ENCODE peak calls at places on chromosomes 1 and 21, in six cellular contexts. O is esophagus squamous epithelium, Y is OCI-LY7, G is Panc1, Z is prostate gland, I is iris pigment epithelial cell. B is an unnamed sample.

GRCh38 chr1:17128361-17128760 is 9.1 kb upstream of the PADI2 start:
- DNase-seq in G (peak; percentile 91), O (no peak), Y (peak; percentile 22), I (peak; percentile 84), Z (no peak), B (peak; percentile 98)

GRCh38 chr1:106924360-106924759 is 132.1 kb upstream of the PRMT6 start:
- DNase-seq in G (no peak), I (peak; percentile 34), O (no peak), Y (no peak), Z (no peak), B (no peak)

GRCh38 chr1:84361796-84362195 is 36.5 kb upstream of the DNASE2B start:
- DNase-seq in G (no peak), Z (no peak), I (no peak), O (no peak), Y (no peak), B (no peak)

GRCh38 chr1:7108251-7108650 is 323.0 kb downstream of the CAMTA1 start:
- DNase-seq in O (no peak), Z (no peak), Y (no peak), G (no peak), I (no peak), B (no peak)

GRCh38 chr1:227740401-227740960 is 5.2 kb downstream of the SNAP47 start:
- DNase-seq in Z (no peak), Y (no peak), G (no peak), O (no peak), I (no peak), B (no peak)

GRCh38 chr1:19608232-19608631 is 35.9 kb upstream of the NBL1 start:
- DNase-seq in Z (no peak), O (no peak), Y (no peak), G (no peak), I (no peak), B (no peak)

GRCh38 chr1:211647666-211648065 is 27.8 kb downstream of the NEK2 start:
- DNase-seq in I (no peak), Y (no peak), Z (no peak), G (no peak), O (no peak), B (no peak)

GRCh38 chr1:67921725-67922489 is 88.6 kb upstream of the GNG12 start:
- DNase-seq in Z (no peak), I (peak; percentile 89), Y (no peak), O (no peak), G (no peak), B (no peak)

GRCh38 chr1:245242989-245243388 is 88.2 kb downstream of the KIF26B start:
- DNase-seq in I (no peak), O (no peak), Y (no peak), G (no peak), Z (peak; percentile 13), B (no peak)

GRCh38 chr21:39842741-39843146 is 24.5 kb upstream of the PCP4 start:
- DNase-seq in Z (no peak), Y (no peak), O (no peak), I (peak; percentile 23), G (no peak), B (no peak)

GRCh38 chr1:20052386-20052785 is 17.6 kb upstream of the PLA2G5 start:
- DNase-seq in I (no peak), Z (no peak), O (no peak), Y (no peak), G (no peak), B (no peak)

GRCh38 chr1:14263207-14263606 is 335.3 kb upstream of the KAZN start:
- DNase-seq in I (no peak), Y (no peak), Z (no peak), O (no peak), G (no peak), B (no peak)

GRCh38 chr1:16218014-16218673 is 5.7 kb upstream of the ARHGEF19 start:
- DNase-seq in Y (no peak), Z (no peak), G (no peak), O (no peak), I (no peak), B (no peak)

GRCh38 chr1:56644941-56645662 is at the start of gene PRKAA2:
- DNase-seq in O (no peak), I (peak; percentile 32), G (no peak), Y (no peak), Z (peak; percentile 44), B (no peak)

GRCh38 chr1:91307784-91308409 is 96.7 kb downstream of the HFM1 start:
- DNase-seq in O (no peak), G (no peak), Z (no peak), Y (no peak), I (no peak), B (no peak)

GRCh38 chr21:17264182-17264581 is 248.7 kb upstream of the CXADR start:
- DNase-seq in G (no peak), Z (no peak), O (no peak), Y (no peak), I (no peak), B (no peak)

GRCh38 chr1:216531308-216532239 is 108.3 kb upstream of the USH2A start:
- DNase-seq in O (no peak), Z (peak; percentile 12), Y (no peak), G (no peak), I (peak; percentile 31), B (no peak)

GRCh38 chr1:70714149-70714548 is 303.1 kb downstream of the CTH start:
- DNase-seq in Y (no peak), Z (no peak), I (no peak), O (no peak), G (no peak), B (no peak)

GRCh38 chr21:34807881-34808568 is 139.2 kb downstream of the CLIC6 start:
- DNase-seq in Y (peak; percentile 15), G (peak; percentile 64), O (no peak), I (peak; percentile 94), Z (no peak), B (peak; percentile 89)

GRCh38 chr1:38489844-38490270 is 369.7 kb downstream of the RRAGC start:
- DNase-seq in G (no peak), I (peak; percentile 3), O (no peak), Z (no peak), Y (peak; percentile 82), B (no peak)

GRCh38 chr1:175314300-175314699 is 121.7 kb upstream of the KIAA0040 start:
- DNase-seq in G (no peak), O (no peak), Y (peak; percentile 22), Z (peak; percentile 9), I (no peak), B (no peak)

GRCh38 chr1:150798509-150798908 is 9.6 kb downstream of the CTSK start:
- DNase-seq in I (peak; percentile 38), G (no peak), Y (no peak), Z (no peak), O (no peak), B (no peak)

GRCh38 chr1:158496379-158496778 is 24.4 kb downstream of the OR10R2 start:
- DNase-seq in Z (no peak), I (peak; percentile 2), G (no peak), O (no peak), Y (peak; percentile 24), B (no peak)

GRCh38 chr1:32890516-32891240 is 4.4 kb downstream of the HPCA start:
- DNase-seq in O (no peak), Y (no peak), Z (no peak), G (no peak), I (no peak), B (no peak)

GRCh38 chr21:25879203-25879602 is 144.4 kb downstream of the GABPA start:
- DNase-seq in Y (no peak), G (no peak), I (no peak), O (no peak), Z (no peak), B (no peak)

GRCh38 chr21:44049182-44049581 is 37.1 kb downstream of the TRAPPC10 start:
- DNase-seq in I (no peak), G (no peak), Y (no peak), Z (no peak), O (no peak), B (no peak)

GRCh38 chr1:32933742-32934322 is 30.8 kb downstream of the RNF19B start:
- DNase-seq in Z (peak; percentile 65), I (peak; percentile 29), O (no peak), Y (no peak), G (peak; percentile 20), B (no peak)

GRCh38 chr1:1081311-1082238 is 7.5 kb upstream of the RNF223 start:
- DNase-seq in G (no peak), I (no peak), O (no peak), Y (no peak), Z (no peak), B (no peak)

GRCh38 chr1:80218112-80218511 is 1211.6 kb upstream of the ADGRL4 start:
- DNase-seq in Z (no peak), G (peak; percentile 27), Y (peak; percentile 48), I (peak; percentile 50), O (no peak), B (no peak)

GRCh38 chr1:9166289-9167235 is 37.7 kb upstream of the GPR157 start:
- DNase-seq in G (no peak), Z (no peak), I (peak; percentile 63), O (no peak), Y (no peak), B (peak; percentile 67)

GRCh38 chr1:47830021-47830420 is 167.2 kb downstream of the TRABD2B start:
- DNase-seq in O (no peak), Z (no peak), G (no peak), I (no peak), Y (no peak), B (no peak)

GRCh38 chr1:206728588-206728987 is 42.0 kb upstream of the IL19 start:
- DNase-seq in Z (no peak), O (no peak), Y (no peak), G (no peak), I (no peak), B (no peak)

GRCh38 chr1:204736861-204737260 is 51.3 kb upstream of the LRRN2 start:
- DNase-seq in Z (no peak), I (no peak), Y (no peak), O (no peak), G (no peak), B (no peak)

GRCh38 chr1:31144442-31144841 is 78.9 kb upstream of the PUM1 start:
- DNase-seq in G (no peak), I (no peak), Y (no peak), O (no peak), Z (no peak), B (no peak)